ENCODE peak calls at places on chromosome 2, in eight cellular contexts. One of them, this sample, is unnamed.

GRCh38 chr2:176814740-176815367 is 397.7 kb upstream of the HNRNPA3 start:
- DNase-seq in retina: no peak
- DNase-seq in endothelial cell: no peak
- DNase-seq in WERI-Rb-1: no peak
- DNase-seq in activated CD4-positive, alpha-beta T cell treated with anti-CD3 and anti-CD28 coated beads for 4 hours: no peak
- DNase-seq in lung microvascular endothelial cell: peak; percentile 27
- DNase-seq in SIG-M5: no peak
- DNase-seq in fibroblast of the conjunctiva: peak; percentile 5
- DNase-seq in this sample: peak; percentile 40

GRCh38 chr2:85921659-85922058 is 32.9 kb upstream of the ST3GAL5 start:
- DNase-seq in retina: no peak
- DNase-seq in lung microvascular endothelial cell: no peak
- DNase-seq in endothelial cell: no peak
- DNase-seq in WERI-Rb-1: no peak
- DNase-seq in activated CD4-positive, alpha-beta T cell treated with anti-CD3 and anti-CD28 coated beads for 4 hours: no peak
- DNase-seq in fibroblast of the conjunctiva: no peak
- DNase-seq in SIG-M5: no peak
- DNase-seq in this sample: no peak

GRCh38 chr2:238403632-238404405 is 22.9 kb upstream of the ASB1 start:
- DNase-seq in endothelial cell: no peak
- DNase-seq in WERI-Rb-1: no peak
- DNase-seq in retina: no peak
- DNase-seq in fibroblast of the conjunctiva: no peak
- DNase-seq in activated CD4-positive, alpha-beta T cell treated with anti-CD3 and anti-CD28 coated beads for 4 hours: no peak
- DNase-seq in lung microvascular endothelial cell: no peak
- DNase-seq in SIG-M5: no peak
- DNase-seq in this sample: no peak

GRCh38 chr2:213091765-213092164 is 59.6 kb downstream of the IKZF2 start:
- DNase-seq in endothelial cell: no peak
- DNase-seq in lung microvascular endothelial cell: no peak
- DNase-seq in SIG-M5: no peak
- DNase-seq in activated CD4-positive, alpha-beta T cell treated with anti-CD3 and anti-CD28 coated beads for 4 hours: no peak
- DNase-seq in fibroblast of the conjunctiva: no peak
- DNase-seq in retina: no peak
- DNase-seq in WERI-Rb-1: no peak
- DNase-seq in this sample: no peak

GRCh38 chr2:192250961-192251360 is 56.2 kb upstream of the TMEFF2 start:
- DNase-seq in WERI-Rb-1: no peak
- DNase-seq in activated CD4-positive, alpha-beta T cell treated with anti-CD3 and anti-CD28 coated beads for 4 hours: no peak
- DNase-seq in fibroblast of the conjunctiva: no peak
- DNase-seq in retina: no peak
- DNase-seq in endothelial cell: no peak
- DNase-seq in lung microvascular endothelial cell: no peak
- DNase-seq in SIG-M5: no peak
- DNase-seq in this sample: peak; percentile 4

GRCh38 chr2:181892795-181893435 is 1.4 kb downstream of the ITPRID2 start:
- DNase-seq in SIG-M5: no peak
- DNase-seq in endothelial cell: no peak
- DNase-seq in lung microvascular endothelial cell: peak; percentile 79
- DNase-seq in retina: no peak
- DNase-seq in fibroblast of the conjunctiva: no peak
- DNase-seq in WERI-Rb-1: no peak
- DNase-seq in activated CD4-positive, alpha-beta T cell treated with anti-CD3 and anti-CD28 coated beads for 4 hours: no peak
- DNase-seq in this sample: no peak

GRCh38 chr2:54871457-54872103 is 148.1 kb downstream of the EML6 start:
- DNase-seq in retina: no peak
- DNase-seq in SIG-M5: peak; percentile 24
- DNase-seq in activated CD4-positive, alpha-beta T cell treated with anti-CD3 and anti-CD28 coated beads for 4 hours: no peak
- DNase-seq in lung microvascular endothelial cell: no peak
- DNase-seq in fibroblast of the conjunctiva: peak; percentile 12
- DNase-seq in endothelial cell: no peak
- DNase-seq in WERI-Rb-1: no peak
- DNase-seq in this sample: no peak

GRCh38 chr2:57444731-57445414 is 601.7 kb upstream of the VRK2 start:
- DNase-seq in activated CD4-positive, alpha-beta T cell treated with anti-CD3 and anti-CD28 coated beads for 4 hours: no peak
- DNase-seq in lung microvascular endothelial cell: no peak
- DNase-seq in endothelial cell: no peak
- DNase-seq in fibroblast of the conjunctiva: no peak
- DNase-seq in WERI-Rb-1: no peak
- DNase-seq in retina: no peak
- DNase-seq in SIG-M5: no peak
- DNase-seq in this sample: no peak

GRCh38 chr2:72778410-72778809 is 47.4 kb downstream of the EXOC6B start:
- DNase-seq in retina: no peak
- DNase-seq in lung microvascular endothelial cell: peak; percentile 80
- DNase-seq in fibroblast of the conjunctiva: peak; percentile 9
- DNase-seq in endothelial cell: no peak
- DNase-seq in SIG-M5: no peak
- DNase-seq in activated CD4-positive, alpha-beta T cell treated with anti-CD3 and anti-CD28 coated beads for 4 hours: no peak
- DNase-seq in WERI-Rb-1: no peak
- DNase-seq in this sample: no peak

GRCh38 chr2:128315829-128316776 is 2.6 kb downstream of the HS6ST1 start:
- DNase-seq in activated CD4-positive, alpha-beta T cell treated with anti-CD3 and anti-CD28 coated beads for 4 hours: no peak
- DNase-seq in WERI-Rb-1: no peak
- DNase-seq in retina: peak; percentile 33
- DNase-seq in SIG-M5: no peak
- DNase-seq in fibroblast of the conjunctiva: no peak
- DNase-seq in lung microvascular endothelial cell: peak; percentile 33
- DNase-seq in endothelial cell: peak; percentile 3
- DNase-seq in this sample: no peak

This sample was measured in SK-N-DZ.